ENCODE peak calls at places on chromosomes 3 and 15, in four cellular contexts. G is ovary, I is GM23338, K is fibroblast of pulmonary artery. B is an unnamed sample.

GRCh38 chr3:9875448-9875847 is 4.6 kb downstream of the CIDEC start:
- DNase-seq in G (no peak), I (no peak), K (no peak), B (no peak)

GRCh38 chr3:196414469-196414868 is 17.8 kb downstream of the UBXN7 start:
- DNase-seq in G (no peak), I (no peak), K (peak; percentile 11), B (no peak)

GRCh38 chr15:50857763-50858162 is 50.7 kb upstream of the AP4E1 start:
- DNase-seq in G (no peak), I (peak; percentile 13), K (no peak), B (no peak)

GRCh38 chr15:60774829-60775228 is 295.9 kb upstream of the ICE2 start:
- DNase-seq in G (no peak), I (no peak), K (no peak), B (no peak)

GRCh38 chr3:1275495-1275894 is 182.7 kb downstream of the CNTN6 start:
- DNase-seq in G (no peak), I (peak; percentile 71), K (no peak), B (no peak)

GRCh38 chr15:75891895-75892294 is 11.8 kb upstream of the FBXO22 start:
- DNase-seq in G (no peak), I (no peak), K (peak; percentile 90), B (no peak)

GRCh38 chr15:52282418-52282817 is 13.2 kb downstream of the MYO5C start:
- DNase-seq in G (no peak), I (no peak), K (no peak), B (no peak)

GRCh38 chr3:32733631-32734229 is 48.7 kb downstream of the CNOT10 start:
- DNase-seq in G (no peak), I (peak; percentile 35), K (peak; percentile 62), B (peak; percentile 5)

GRCh38 chr15:73800662-73801345 is 47.7 kb upstream of the INSYN1 start:
- DNase-seq in G (peak; percentile 30), I (no peak), K (peak; percentile 86), B (no peak)

GRCh38 chr15:69573815-69574472 is 121.3 kb downstream of the RPLP1 start:
- DNase-seq in G (no peak), I (no peak), K (peak; percentile 49), B (peak; percentile 42)

GRCh38 chr3:187223799-187224198 is 26.5 kb downstream of the RTP1 start:
- DNase-seq in G (no peak), I (no peak), K (no peak), B (peak; percentile 35)

GRCh38 chr3:190338717-190339116 is 16.5 kb upstream of the CLDN1 start:
- DNase-seq in G (no peak), I (no peak), K (no peak), B (no peak)

GRCh38 chr3:89000886-89001285 is 106.5 kb upstream of the EPHA3 start:
- DNase-seq in G (no peak), I (no peak), K (peak; percentile 39), B (peak; percentile 51)

GRCh38 chr3:54746722-54747121 is 181.1 kb downstream of the LRTM1 start:
- DNase-seq in G (no peak), I (no peak), K (no peak), B (no peak)

GRCh38 chr3:183895296-183895695 is 10.6 kb upstream of the PARL start:
- DNase-seq in G (no peak), I (peak; percentile 68), K (peak; percentile 71), B (peak; percentile 16)

GRCh38 chr3:138459619-138460535 is 25.5 kb downstream of the ESYT3 start:
- DNase-seq in G (no peak), I (no peak), K (no peak), B (no peak)

GRCh38 chr3:182305881-182306665 is 487.2 kb upstream of the ATP11B start:
- DNase-seq in G (no peak), I (no peak), K (no peak), B (no peak)

GRCh38 chr3:158167737-158168469 is 58.0 kb downstream of the RSRC1 start:
- DNase-seq in G (no peak), I (no peak), K (peak; percentile 97), B (peak; percentile 94)

GRCh38 chr3:129971368-129972052 is 3.0 kb upstream of the TRH start:
- DNase-seq in G (no peak), I (peak; percentile 81), K (no peak), B (no peak)

GRCh38 chr3:64225695-64226499 is 631 bp upstream of the PRICKLE2 start:
- DNase-seq in G (no peak), I (peak; percentile 44), K (no peak), B (no peak)

GRCh38 chr3:167031364-167032049 is 348.6 kb downstream of the ZBBX start:
- DNase-seq in G (no peak), I (peak; percentile 17), K (no peak), B (no peak)

GRCh38 chr3:195662-196061 is 901 bp upstream of the CHL1 start:
- DNase-seq in G (no peak), I (peak; percentile 27), K (no peak), B (no peak)

DNA sequence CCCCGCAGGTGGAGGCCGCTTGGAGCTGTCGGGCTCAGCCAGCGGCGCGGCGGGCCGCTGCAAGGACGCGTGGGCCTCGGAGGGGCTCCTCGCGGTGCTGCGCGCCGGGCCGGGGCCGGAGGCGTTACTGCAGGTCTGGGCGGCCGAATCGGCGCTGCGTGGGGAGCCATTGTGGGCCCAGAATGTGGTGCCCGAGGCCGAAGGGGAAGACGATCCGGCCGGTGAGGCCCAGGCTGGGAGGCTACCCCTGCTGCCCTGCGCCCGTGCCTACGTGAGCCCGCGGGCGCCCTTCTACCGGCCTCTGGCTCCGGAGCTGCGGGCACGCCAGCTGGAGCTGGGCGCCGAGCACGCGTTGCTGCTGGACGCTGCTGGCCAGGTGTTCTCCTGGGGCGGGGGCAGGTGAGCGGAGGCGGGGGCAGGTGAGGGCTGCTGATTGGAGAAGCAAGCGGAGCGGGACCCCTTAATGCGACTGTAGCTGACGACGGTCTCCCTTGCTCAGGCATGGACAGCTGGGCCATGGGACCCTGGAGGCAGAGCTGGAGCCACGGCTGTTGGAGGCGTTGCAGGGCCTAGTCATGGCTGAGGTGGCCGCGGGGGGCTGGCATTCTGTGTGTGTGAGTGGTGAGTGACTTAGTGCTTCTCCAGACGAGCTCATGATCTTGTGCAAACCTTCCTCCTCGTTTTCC is 2.6 kb downstream of the RCCD1 start:
- DNase-seq in G (no peak), I (peak; percentile 67), K (peak; percentile 26), B (no peak)
- H3K4me3 ChIP-seq in G (peak overlapping the region; percentile 80), I (peak overlapping the region; percentile 75), K (peak overlapping the region; percentile 63), B (peak overlapping the region; percentile 56)

GRCh38 chr3:15486020-15486419 is 35.5 kb downstream of the COLQ start:
- DNase-seq in G (no peak), I (no peak), K (no peak), B (no peak)
- TF ChIP-seq CTCF in G (no peak), I (no peak), K (no peak), B (no peak)

DNA sequence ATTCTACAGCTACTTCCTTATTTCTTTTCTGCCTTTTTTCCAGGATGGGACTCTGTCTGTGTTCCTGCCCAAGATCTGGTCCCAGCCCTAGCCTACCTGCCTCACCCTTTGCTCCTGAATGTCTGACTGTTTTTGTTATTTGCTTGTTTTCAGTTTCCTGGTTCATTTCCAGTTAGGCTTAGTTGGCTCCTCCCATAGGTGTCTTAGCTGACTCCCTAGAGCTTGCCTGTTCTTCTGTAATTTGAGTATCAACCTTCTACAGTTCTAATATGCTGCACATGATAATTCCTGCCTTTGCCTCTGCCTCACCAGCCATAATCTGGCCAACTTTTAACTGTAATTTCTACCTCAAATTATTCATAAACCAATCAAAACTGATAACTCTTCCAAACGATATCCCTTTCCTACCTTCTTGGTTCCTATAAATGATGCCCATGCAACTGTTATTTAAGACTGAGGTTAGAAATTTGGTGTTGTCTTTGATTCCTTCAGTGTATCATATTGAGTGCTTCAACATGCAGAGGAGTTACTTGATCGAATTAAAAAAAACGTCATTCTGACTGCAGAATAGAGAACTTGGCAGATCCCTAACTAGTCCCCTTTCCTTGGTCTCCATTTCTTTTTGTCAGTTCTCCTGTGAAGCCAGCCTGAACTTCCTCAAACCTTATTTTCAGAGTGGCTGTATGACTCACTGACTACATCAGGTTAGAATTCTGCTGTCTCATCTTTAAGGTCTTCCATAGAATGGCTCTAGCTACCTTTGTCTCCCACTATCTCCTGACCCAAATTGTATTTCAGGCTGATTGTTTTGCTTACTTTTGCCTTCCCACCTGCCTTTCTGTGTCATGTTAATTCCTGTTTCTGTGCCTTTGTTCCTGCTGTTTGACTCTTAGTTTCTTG is 8.4 kb downstream of the GOLM2 start:
- DNase-seq in G (no peak), I (peak; percentile 33), K (peak; percentile 53), B (peak; percentile 44)
- H3K4me3 ChIP-seq in G (no peak overlapping the region), I (no peak overlapping the region), K (no peak overlapping the region), B (no peak overlapping the region)

GRCh38 chr15:48647963-48648362 is 2.5 kb upstream of the FBN1 start:
- DNase-seq in G (peak; percentile 33), I (peak; percentile 34), K (peak; percentile 64), B (no peak)
- TF ChIP-seq CTCF in G (peak; percentile 20), I (no peak), K (peak; percentile 56), B (peak; percentile 46)

GRCh38 chr3:128173241-128173640 is 20.0 kb downstream of the EEFSEC start:
- DNase-seq in G (no peak), I (no peak), K (no peak), B (no peak)
- H3K4me3 ChIP-seq in G (no peak overlapping the region), I (no peak overlapping the region), K (no peak overlapping the region), B (no peak overlapping the region)